ENCODE peak calls at places on chromosomes 4 and X, in eight cellular contexts. One of them, this sample, is unnamed.

GRCh38 chr4:84966382-84967291 is at the start of gene WDFY3:
- DNase-seq in ovary: peak; percentile 83
- DNase-seq in testis: peak; percentile 90
- DNase-seq in left ventricle myocardium inferior: peak; percentile 79
- DNase-seq in tibial nerve: peak; percentile 79
- DNase-seq in MM.1S: peak; percentile 55
- DNase-seq in cardiac muscle cell: peak; percentile 85
- DNase-seq in breast epithelium: peak; percentile 82
- DNase-seq in this sample: peak; percentile 93

GRCh38 chrX:153701706-153702105 is 14.0 kb downstream of the SLC6A8 start:
- DNase-seq in ovary: no peak
- DNase-seq in tibial nerve: no peak
- DNase-seq in breast epithelium: no peak
- DNase-seq in left ventricle myocardium inferior: no peak
- DNase-seq in testis: no peak
- DNase-seq in MM.1S: no peak
- DNase-seq in cardiac muscle cell: no peak
- DNase-seq in this sample: no peak

GRCh38 chr4:95544433-95545103 is 4.2 kb downstream of the UNC5C start:
- DNase-seq in testis: peak; percentile 36
- DNase-seq in tibial nerve: no peak
- DNase-seq in breast epithelium: no peak
- DNase-seq in left ventricle myocardium inferior: no peak
- DNase-seq in cardiac muscle cell: peak; percentile 56
- DNase-seq in ovary: no peak
- DNase-seq in MM.1S: no peak
- DNase-seq in this sample: no peak

GRCh38 chrX:17291141-17291900 is 83.7 kb upstream of the NHS start:
- DNase-seq in cardiac muscle cell: no peak
- DNase-seq in MM.1S: no peak
- DNase-seq in ovary: no peak
- DNase-seq in testis: peak; percentile 36
- DNase-seq in breast epithelium: no peak
- DNase-seq in tibial nerve: no peak
- DNase-seq in left ventricle myocardium inferior: no peak
- DNase-seq in this sample: no peak

GRCh38 chr4:140092094-140092820 is 61.7 kb downstream of the MAML3 start:
- DNase-seq in left ventricle myocardium inferior: peak; percentile 60
- DNase-seq in cardiac muscle cell: peak; percentile 94
- DNase-seq in MM.1S: no peak
- DNase-seq in testis: peak; percentile 57
- DNase-seq in ovary: no peak
- DNase-seq in tibial nerve: no peak
- DNase-seq in breast epithelium: peak; percentile 53
- DNase-seq in this sample: peak; percentile 73

GRCh38 chr4:153936121-153936520 is 147.2 kb upstream of the SFRP2 start:
- DNase-seq in tibial nerve: no peak
- DNase-seq in ovary: no peak
- DNase-seq in MM.1S: no peak
- DNase-seq in left ventricle myocardium inferior: no peak
- DNase-seq in breast epithelium: no peak
- DNase-seq in testis: no peak
- DNase-seq in cardiac muscle cell: no peak
- DNase-seq in this sample: no peak

GRCh38 chrX:136823175-136823574 is 42.4 kb upstream of the ARHGEF6 start:
- DNase-seq in MM.1S: no peak
- DNase-seq in breast epithelium: no peak
- DNase-seq in testis: no peak
- DNase-seq in ovary: no peak
- DNase-seq in cardiac muscle cell: no peak
- DNase-seq in left ventricle myocardium inferior: no peak
- DNase-seq in tibial nerve: no peak
- DNase-seq in this sample: no peak

GRCh38 chr4:154741131-154741530 is 2.7 kb upstream of the LRAT start:
- DNase-seq in left ventricle myocardium inferior: no peak
- DNase-seq in tibial nerve: no peak
- DNase-seq in breast epithelium: no peak
- DNase-seq in cardiac muscle cell: no peak
- DNase-seq in MM.1S: no peak
- DNase-seq in ovary: no peak
- DNase-seq in testis: no peak
- DNase-seq in this sample: no peak

GRCh38 chrX:53093177-53093655 is 726 bp upstream of the KANTR start:
- DNase-seq in ovary: peak; percentile 72
- DNase-seq in cardiac muscle cell: peak; percentile 81
- DNase-seq in tibial nerve: peak; percentile 77
- DNase-seq in MM.1S: peak; percentile 76
- DNase-seq in testis: peak; percentile 84
- DNase-seq in left ventricle myocardium inferior: peak; percentile 82
- DNase-seq in breast epithelium: peak; percentile 75
- DNase-seq in this sample: peak; percentile 93

GRCh38 chr4:169724251-169724650 is 33.5 kb downstream of the HPF1 start:
- DNase-seq in MM.1S: no peak
- DNase-seq in testis: no peak
- DNase-seq in tibial nerve: no peak
- DNase-seq in cardiac muscle cell: no peak
- DNase-seq in left ventricle myocardium inferior: no peak
- DNase-seq in ovary: no peak
- DNase-seq in breast epithelium: no peak
- DNase-seq in this sample: no peak

GRCh38 chrX:20144491-20144890 is 2.9 kb upstream of the EIF1AX start:
- DNase-seq in left ventricle myocardium inferior: no peak
- DNase-seq in MM.1S: no peak
- DNase-seq in breast epithelium: no peak
- DNase-seq in tibial nerve: no peak
- DNase-seq in testis: no peak
- DNase-seq in cardiac muscle cell: no peak
- DNase-seq in ovary: no peak
- DNase-seq in this sample: no peak

GRCh38 chr4:70721747-70722146 is at the start of gene RUFY3:
- DNase-seq in cardiac muscle cell: no peak
- DNase-seq in breast epithelium: no peak
- DNase-seq in left ventricle myocardium inferior: no peak
- DNase-seq in tibial nerve: peak; percentile 61
- DNase-seq in ovary: peak; percentile 49
- DNase-seq in testis: peak; percentile 84
- DNase-seq in MM.1S: no peak
- DNase-seq in this sample: no peak

DNA sequence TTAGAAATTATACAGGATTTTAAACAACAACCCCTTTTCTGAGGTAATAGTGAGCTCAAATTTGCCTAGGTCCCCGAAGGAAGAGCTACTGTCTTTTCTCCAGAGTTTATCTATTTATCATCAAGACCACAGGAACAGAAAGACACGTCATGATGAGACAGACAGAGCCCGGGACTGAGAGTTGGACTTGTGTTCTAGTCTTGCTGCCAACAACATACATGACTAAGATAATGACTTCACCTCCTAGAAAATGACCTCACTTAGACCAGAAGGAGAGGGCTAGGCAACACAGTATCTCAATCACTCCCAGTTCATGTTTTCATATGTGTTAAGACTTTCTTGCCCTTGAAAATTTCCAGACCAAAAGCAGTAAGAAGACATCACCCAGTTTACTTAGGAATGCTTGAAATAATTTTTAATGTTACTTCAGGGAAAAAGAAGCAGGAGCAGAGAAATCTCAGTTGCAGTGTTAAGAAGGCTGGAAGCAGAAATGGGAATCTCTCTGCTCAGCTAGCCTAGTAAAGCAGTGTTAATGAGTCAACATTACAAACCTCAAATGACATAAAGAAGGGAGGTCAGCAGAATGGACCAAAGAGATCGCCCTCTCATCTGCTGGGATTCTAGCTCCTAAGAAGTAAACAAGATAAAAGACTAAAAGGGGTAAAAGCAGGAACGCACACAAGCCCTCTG is 24.9 kb downstream of the PDGFC start:
- DNase-seq in cardiac muscle cell: no peak
- DNase-seq in MM.1S: no peak
- DNase-seq in tibial nerve: peak; percentile 32
- DNase-seq in left ventricle myocardium inferior: no peak
- DNase-seq in breast epithelium: no peak
- DNase-seq in testis: no peak
- DNase-seq in ovary: no peak
- DNase-seq in this sample: no peak
- H3K4me1 ChIP-seq in cardiac muscle cell: peaks cover 10% of the 10 kb centered on the region
- H3K4me1 ChIP-seq in MM.1S: no peaks in the 10 kb centered on the region
- H3K4me1 ChIP-seq in tibial nerve: no peaks in the 10 kb centered on the region
- H3K4me1 ChIP-seq in left ventricle myocardium inferior: peaks cover 94% of the 10 kb centered on the region
- H3K4me1 ChIP-seq in breast epithelium: no peaks in the 10 kb centered on the region
- H3K4me1 ChIP-seq in testis: peaks cover 13% of the 10 kb centered on the region
- H3K4me1 ChIP-seq in ovary: peaks cover 17% of the 10 kb centered on the region
- H3K4me1 ChIP-seq in this sample: peaks cover 4% of the 10 kb centered on the region

GRCh38 chr4:37132351-37132989 is 112.1 kb upstream of the NWD2 start:
- DNase-seq in tibial nerve: no peak
- DNase-seq in MM.1S: no peak
- DNase-seq in cardiac muscle cell: no peak
- DNase-seq in breast epithelium: no peak
- DNase-seq in left ventricle myocardium inferior: no peak
- DNase-seq in testis: no peak
- DNase-seq in ovary: no peak
- DNase-seq in this sample: no peak
- TF ChIP-seq CTCF in tibial nerve: no peak
- TF ChIP-seq CTCF in MM.1S: no peak
- TF ChIP-seq CTCF in cardiac muscle cell: no peak
- TF ChIP-seq CTCF in breast epithelium: no peak
- TF ChIP-seq CTCF in left ventricle myocardium inferior: no peak
- TF ChIP-seq CTCF in testis: peak; percentile 31
- TF ChIP-seq CTCF in ovary: no peak
- TF ChIP-seq CTCF in this sample: no peak

GRCh38 chr4:14650127-14650526 is 352.2 kb upstream of the CPEB2 start:
- DNase-seq in ovary: no peak
- DNase-seq in MM.1S: no peak
- DNase-seq in tibial nerve: no peak
- DNase-seq in left ventricle myocardium inferior: no peak
- DNase-seq in breast epithelium: no peak
- DNase-seq in cardiac muscle cell: peak; percentile 58
- DNase-seq in testis: peak; percentile 18
- DNase-seq in this sample: no peak

GRCh38 chr4:14653338-14653737 is 348.9 kb upstream of the CPEB2 start:
- DNase-seq in testis: no peak
- DNase-seq in tibial nerve: no peak
- DNase-seq in cardiac muscle cell: no peak
- DNase-seq in breast epithelium: no peak
- DNase-seq in left ventricle myocardium inferior: no peak
- DNase-seq in ovary: no peak
- DNase-seq in MM.1S: no peak
- DNase-seq in this sample: no peak

GRCh38 chr4:14646831-14647230 is 355.4 kb upstream of the CPEB2 start:
- DNase-seq in cardiac muscle cell: no peak
- DNase-seq in tibial nerve: no peak
- DNase-seq in ovary: no peak
- DNase-seq in testis: no peak
- DNase-seq in left ventricle myocardium inferior: no peak
- DNase-seq in MM.1S: no peak
- DNase-seq in breast epithelium: no peak
- DNase-seq in this sample: no peak

DNA sequence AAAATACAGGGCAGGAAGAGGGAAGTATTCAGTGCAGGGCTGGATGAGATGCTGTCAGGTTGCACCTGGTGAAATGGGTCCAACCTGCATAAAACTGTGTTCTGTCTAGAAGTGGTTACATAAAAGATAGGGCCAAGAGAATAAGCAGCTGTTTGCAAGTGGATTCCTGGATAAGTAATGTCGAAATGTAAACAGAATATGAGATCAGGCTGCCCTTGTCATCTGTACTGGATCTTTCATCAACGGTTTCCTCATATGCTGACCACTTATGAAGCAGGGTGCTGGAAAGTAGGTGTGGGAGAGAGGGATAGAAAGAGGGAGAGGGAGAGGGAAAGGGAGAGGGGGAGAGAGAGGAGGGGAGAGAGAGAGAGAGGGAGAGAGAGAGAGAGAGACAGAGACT is 349.8 kb upstream of the CPEB2 start:
- DNase-seq in tibial nerve: no peak
- DNase-seq in left ventricle myocardium inferior: no peak
- DNase-seq in MM.1S: no peak
- DNase-seq in cardiac muscle cell: no peak
- DNase-seq in breast epithelium: no peak
- DNase-seq in ovary: no peak
- DNase-seq in testis: no peak
- DNase-seq in this sample: no peak
- H3K9me3 ChIP-seq in tibial nerve: no peaks in the 10 kb centered on the region
- H3K9me3 ChIP-seq in left ventricle myocardium inferior: peaks cover 5% of the 10 kb centered on the region
- H3K9me3 ChIP-seq in MM.1S: no peaks in the 10 kb centered on the region
- H3K9me3 ChIP-seq in cardiac muscle cell: no peaks in the 10 kb centered on the region
- H3K9me3 ChIP-seq in breast epithelium: no peaks in the 10 kb centered on the region
- H3K9me3 ChIP-seq in ovary: no peaks in the 10 kb centered on the region
- H3K9me3 ChIP-seq in testis: no peaks in the 10 kb centered on the region
- H3K9me3 ChIP-seq in this sample: no peaks in the 10 kb centered on the region

GRCh38 chr4:2284161-2284933 is 22.4 kb upstream of the MXD4 start:
- DNase-seq in breast epithelium: no peak
- DNase-seq in ovary: no peak
- DNase-seq in tibial nerve: no peak
- DNase-seq in MM.1S: no peak
- DNase-seq in left ventricle myocardium inferior: peak; percentile 5
- DNase-seq in testis: no peak
- DNase-seq in cardiac muscle cell: no peak
- DNase-seq in this sample: peak; percentile 54
- H3K4me1 ChIP-seq in breast epithelium: no peaks in the 10 kb centered on the region
- H3K4me1 ChIP-seq in ovary: no peaks in the 10 kb centered on the region
- H3K4me1 ChIP-seq in tibial nerve: no peaks in the 10 kb centered on the region
- H3K4me1 ChIP-seq in MM.1S: peaks cover 20% of the 10 kb centered on the region
- H3K4me1 ChIP-seq in left ventricle myocardium inferior: no peaks in the 10 kb centered on the region
- H3K4me1 ChIP-seq in testis: no peaks in the 10 kb centered on the region
- H3K4me1 ChIP-seq in cardiac muscle cell: no peaks in the 10 kb centered on the region
- H3K4me1 ChIP-seq in this sample: peaks cover 4% of the 10 kb centered on the region

GRCh38 chr4:953574-953915 is 19.8 kb downstream of the DGKQ start:
- DNase-seq in cardiac muscle cell: no peak
- DNase-seq in left ventricle myocardium inferior: no peak
- DNase-seq in testis: no peak
- DNase-seq in MM.1S: no peak
- DNase-seq in ovary: no peak
- DNase-seq in breast epithelium: peak; percentile 30
- DNase-seq in tibial nerve: no peak
- DNase-seq in this sample: peak; percentile 6
- TF ChIP-seq CTCF in cardiac muscle cell: no peak
- TF ChIP-seq CTCF in left ventricle myocardium inferior: no peak
- TF ChIP-seq CTCF in testis: no peak
- TF ChIP-seq CTCF in MM.1S: no peak
- TF ChIP-seq CTCF in ovary: no peak
- TF ChIP-seq CTCF in breast epithelium: no peak
- TF ChIP-seq CTCF in tibial nerve: no peak
- TF ChIP-seq CTCF in this sample: no peak

GRCh38 chrX:103519389-103519788 is at the start of gene RAB40A:
- DNase-seq in ovary: no peak
- DNase-seq in MM.1S: no peak
- DNase-seq in left ventricle myocardium inferior: no peak
- DNase-seq in tibial nerve: no peak
- DNase-seq in cardiac muscle cell: no peak
- DNase-seq in breast epithelium: no peak
- DNase-seq in testis: no peak
- DNase-seq in this sample: no peak
- H3K9me3 ChIP-seq in ovary: no peaks in the 10 kb centered on the region
- H3K9me3 ChIP-seq in MM.1S: no peaks in the 10 kb centered on the region
- H3K9me3 ChIP-seq in left ventricle myocardium inferior: no peaks in the 10 kb centered on the region
- H3K9me3 ChIP-seq in tibial nerve: no peaks in the 10 kb centered on the region
- H3K9me3 ChIP-seq in cardiac muscle cell: no peaks in the 10 kb centered on the region
- H3K9me3 ChIP-seq in breast epithelium: no peaks in the 10 kb centered on the region
- H3K9me3 ChIP-seq in testis: no peaks in the 10 kb centered on the region
- H3K9me3 ChIP-seq in this sample: no peaks in the 10 kb centered on the region

DNA sequence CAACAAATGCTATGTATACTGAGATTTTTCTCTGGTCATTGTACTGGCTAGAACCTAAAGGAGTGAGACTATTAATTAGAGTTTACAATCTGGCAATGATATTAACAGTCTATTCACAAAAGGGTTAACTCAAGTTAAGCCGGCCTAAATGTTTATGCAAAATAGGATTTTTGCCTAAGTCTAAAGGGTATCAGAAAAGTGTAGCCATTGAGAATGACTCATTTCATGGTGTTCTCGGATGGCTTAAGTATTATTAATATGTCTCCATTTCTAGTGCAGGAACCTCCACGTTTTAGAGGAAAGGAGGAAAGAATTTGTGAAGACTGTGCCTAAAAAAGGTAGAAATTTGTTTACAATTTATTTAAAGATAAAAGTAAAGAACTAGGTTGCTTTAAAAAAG is 29.8 kb downstream of the DYNLT3 start:
- DNase-seq in ovary: no peak
- DNase-seq in left ventricle myocardium inferior: no peak
- DNase-seq in testis: no peak
- DNase-seq in MM.1S: no peak
- DNase-seq in breast epithelium: no peak
- DNase-seq in tibial nerve: no peak
- DNase-seq in cardiac muscle cell: no peak
- DNase-seq in this sample: no peak
- H3K4me1 ChIP-seq in ovary: no peaks in the 10 kb centered on the region
- H3K4me1 ChIP-seq in left ventricle myocardium inferior: no peaks in the 10 kb centered on the region
- H3K4me1 ChIP-seq in testis: no peaks in the 10 kb centered on the region
- H3K4me1 ChIP-seq in MM.1S: peaks cover 14% of the 10 kb centered on the region
- H3K4me1 ChIP-seq in breast epithelium: no peaks in the 10 kb centered on the region
- H3K4me1 ChIP-seq in tibial nerve: no peaks in the 10 kb centered on the region
- H3K4me1 ChIP-seq in cardiac muscle cell: no peaks in the 10 kb centered on the region
- H3K4me1 ChIP-seq in this sample: peaks cover 20% of the 10 kb centered on the region